ENCODE peak calls at places on chromosomes 1 and 21, in nine cellular contexts. One of them, this sample, is unnamed.

GRCh38 chr21:16046625-16047340 is 317.0 kb downstream of the USP25 start:
- DNase-seq in T-cell: no peak
- DNase-seq in C1 segment of cervical spinal cord: no peak
- DNase-seq in GDM1: no peak
- DNase-seq in ureter: no peak
- DNase-seq in myocyte: no peak
- DNase-seq in kidney glomerular epithelial cell: no peak
- DNase-seq in AG08396: no peak
- DNase-seq in mucosa of gallbladder: no peak
- DNase-seq in this sample: peak

GRCh38 chr1:41416552-41417334 is 55.5 kb downstream of the FOXO6 start:
- DNase-seq in GDM1: peak
- DNase-seq in myocyte: peak
- DNase-seq in T-cell: peak
- DNase-seq in kidney glomerular epithelial cell: peak
- DNase-seq in C1 segment of cervical spinal cord: peak
- DNase-seq in mucosa of gallbladder: peak
- DNase-seq in ureter: peak
- DNase-seq in AG08396: peak
- DNase-seq in this sample: peak

GRCh38 chr1:10738125-10738746 is 58.2 kb downstream of the CASZ1 start:
- DNase-seq in mucosa of gallbladder: peak
- DNase-seq in ureter: no peak
- DNase-seq in GDM1: no peak
- DNase-seq in AG08396: no peak
- DNase-seq in T-cell: no peak
- DNase-seq in C1 segment of cervical spinal cord: no peak
- DNase-seq in myocyte: no peak
- DNase-seq in kidney glomerular epithelial cell: no peak
- DNase-seq in this sample: no peak

GRCh38 chr1:210330279-210330866 is 1.7 kb downstream of the HHAT start:
- DNase-seq in myocyte: no peak
- DNase-seq in T-cell: no peak
- DNase-seq in AG08396: no peak
- DNase-seq in GDM1: no peak
- DNase-seq in mucosa of gallbladder: peak
- DNase-seq in kidney glomerular epithelial cell: no peak
- DNase-seq in ureter: no peak
- DNase-seq in C1 segment of cervical spinal cord: no peak
- DNase-seq in this sample: peak

GRCh38 chr1:1235016-1235744 is 3.1 kb downstream of the B3GALT6 start:
- DNase-seq in C1 segment of cervical spinal cord: no peak
- DNase-seq in kidney glomerular epithelial cell: no peak
- DNase-seq in AG08396: no peak
- DNase-seq in myocyte: no peak
- DNase-seq in GDM1: no peak
- DNase-seq in ureter: no peak
- DNase-seq in T-cell: no peak
- DNase-seq in mucosa of gallbladder: no peak
- DNase-seq in this sample: no peak

GRCh38 chr1:45894921-45895320 is 91.5 kb downstream of the MAST2 start:
- DNase-seq in ureter: no peak
- DNase-seq in mucosa of gallbladder: no peak
- DNase-seq in T-cell: no peak
- DNase-seq in AG08396: no peak
- DNase-seq in C1 segment of cervical spinal cord: no peak
- DNase-seq in GDM1: no peak
- DNase-seq in myocyte: no peak
- DNase-seq in kidney glomerular epithelial cell: no peak
- DNase-seq in this sample: no peak

GRCh38 chr1:107141491-107142369 is 891 bp downstream of the NTNG1 start:
- DNase-seq in C1 segment of cervical spinal cord: peak
- DNase-seq in T-cell: no peak
- DNase-seq in mucosa of gallbladder: no peak
- DNase-seq in myocyte: peak
- DNase-seq in ureter: no peak
- DNase-seq in kidney glomerular epithelial cell: peak
- DNase-seq in AG08396: peak
- DNase-seq in GDM1: no peak
- DNase-seq in this sample: peak

GRCh38 chr1:207089627-207090265 is 1.1 kb downstream of the C4BPB start:
- DNase-seq in myocyte: no peak
- DNase-seq in kidney glomerular epithelial cell: no peak
- DNase-seq in C1 segment of cervical spinal cord: no peak
- DNase-seq in ureter: no peak
- DNase-seq in GDM1: no peak
- DNase-seq in AG08396: no peak
- DNase-seq in T-cell: no peak
- DNase-seq in mucosa of gallbladder: no peak
- DNase-seq in this sample: no peak

GRCh38 chr1:46334030-46334384 is 6.6 kb upstream of the NSUN4 start:
- DNase-seq in AG08396: no peak
- DNase-seq in kidney glomerular epithelial cell: no peak
- DNase-seq in GDM1: no peak
- DNase-seq in ureter: no peak
- DNase-seq in T-cell: no peak
- DNase-seq in mucosa of gallbladder: no peak
- DNase-seq in myocyte: no peak
- DNase-seq in C1 segment of cervical spinal cord: no peak
- DNase-seq in this sample: no peak

GRCh38 chr1:27630859-27631491 is 4.0 kb downstream of the FGR start:
- DNase-seq in T-cell: no peak
- DNase-seq in mucosa of gallbladder: no peak
- DNase-seq in myocyte: no peak
- DNase-seq in GDM1: no peak
- DNase-seq in kidney glomerular epithelial cell: no peak
- DNase-seq in ureter: no peak
- DNase-seq in C1 segment of cervical spinal cord: no peak
- DNase-seq in AG08396: no peak
- DNase-seq in this sample: no peak

GRCh38 chr1:85352055-85352454 is 75.6 kb upstream of the BCL10 start:
- DNase-seq in C1 segment of cervical spinal cord: no peak
- DNase-seq in T-cell: no peak
- DNase-seq in mucosa of gallbladder: no peak
- DNase-seq in ureter: no peak
- DNase-seq in kidney glomerular epithelial cell: no peak
- DNase-seq in myocyte: no peak
- DNase-seq in AG08396: no peak
- DNase-seq in GDM1: no peak
- DNase-seq in this sample: no peak

GRCh38 chr1:115323366-115324004 is 14.6 kb downstream of the NGF start:
- DNase-seq in ureter: no peak
- DNase-seq in myocyte: no peak
- DNase-seq in C1 segment of cervical spinal cord: no peak
- DNase-seq in kidney glomerular epithelial cell: no peak
- DNase-seq in mucosa of gallbladder: no peak
- DNase-seq in AG08396: no peak
- DNase-seq in GDM1: no peak
- DNase-seq in T-cell: no peak
- DNase-seq in this sample: peak

GRCh38 chr1:117036018-117036421 is 24.1 kb upstream of the TTF2 start:
- DNase-seq in kidney glomerular epithelial cell: peak
- DNase-seq in myocyte: no peak
- DNase-seq in mucosa of gallbladder: no peak
- DNase-seq in AG08396: no peak
- DNase-seq in ureter: no peak
- DNase-seq in C1 segment of cervical spinal cord: no peak
- DNase-seq in GDM1: no peak
- DNase-seq in T-cell: no peak
- DNase-seq in this sample: no peak

GRCh38 chr21:25179116-25179515 is 428.2 kb downstream of the MRPL39 start:
- DNase-seq in T-cell: no peak
- DNase-seq in mucosa of gallbladder: no peak
- DNase-seq in AG08396: peak
- DNase-seq in ureter: no peak
- DNase-seq in kidney glomerular epithelial cell: no peak
- DNase-seq in GDM1: no peak
- DNase-seq in myocyte: no peak
- DNase-seq in C1 segment of cervical spinal cord: no peak
- DNase-seq in this sample: peak

GRCh38 chr1:188715566-188715965 is 1762.1 kb downstream of the BRINP3 start:
- DNase-seq in AG08396: no peak
- DNase-seq in mucosa of gallbladder: no peak
- DNase-seq in ureter: no peak
- DNase-seq in T-cell: no peak
- DNase-seq in myocyte: no peak
- DNase-seq in kidney glomerular epithelial cell: no peak
- DNase-seq in GDM1: no peak
- DNase-seq in C1 segment of cervical spinal cord: no peak
- DNase-seq in this sample: peak

GRCh38 chr1:154176341-154176740 is 15.6 kb downstream of the TPM3 start:
- DNase-seq in GDM1: peak
- DNase-seq in C1 segment of cervical spinal cord: no peak
- DNase-seq in mucosa of gallbladder: peak
- DNase-seq in AG08396: peak
- DNase-seq in T-cell: no peak
- DNase-seq in kidney glomerular epithelial cell: peak
- DNase-seq in ureter: no peak
- DNase-seq in myocyte: peak
- DNase-seq in this sample: peak

GRCh38 chr1:23915470-23915869 is 2.3 kb upstream of the CNR2 start:
- DNase-seq in myocyte: no peak
- DNase-seq in ureter: no peak
- DNase-seq in mucosa of gallbladder: no peak
- DNase-seq in GDM1: no peak
- DNase-seq in C1 segment of cervical spinal cord: no peak
- DNase-seq in AG08396: no peak
- DNase-seq in kidney glomerular epithelial cell: no peak
- DNase-seq in T-cell: no peak
- DNase-seq in this sample: no peak

GRCh38 chr1:183285746-183286145 is 99.7 kb downstream of the LAMC2 start:
- DNase-seq in C1 segment of cervical spinal cord: no peak
- DNase-seq in mucosa of gallbladder: no peak
- DNase-seq in kidney glomerular epithelial cell: no peak
- DNase-seq in T-cell: no peak
- DNase-seq in AG08396: no peak
- DNase-seq in myocyte: no peak
- DNase-seq in GDM1: no peak
- DNase-seq in ureter: no peak
- DNase-seq in this sample: no peak

GRCh38 chr1:147091801-147092200 is 80.5 kb downstream of the PRKAB2 start:
- DNase-seq in myocyte: no peak
- DNase-seq in T-cell: no peak
- DNase-seq in AG08396: no peak
- DNase-seq in C1 segment of cervical spinal cord: no peak
- DNase-seq in mucosa of gallbladder: no peak
- DNase-seq in GDM1: no peak
- DNase-seq in ureter: no peak
- DNase-seq in kidney glomerular epithelial cell: no peak
- DNase-seq in this sample: no peak

GRCh38 chr1:176996455-176997090 is 167.9 kb downstream of the ASTN1 start:
- DNase-seq in kidney glomerular epithelial cell: peak
- DNase-seq in C1 segment of cervical spinal cord: no peak
- DNase-seq in T-cell: no peak
- DNase-seq in mucosa of gallbladder: no peak
- DNase-seq in myocyte: no peak
- DNase-seq in AG08396: no peak
- DNase-seq in ureter: no peak
- DNase-seq in GDM1: no peak
- DNase-seq in this sample: no peak

GRCh38 chr1:3734602-3735001 is 17.6 kb upstream of the CCDC27 start:
- DNase-seq in myocyte: no peak
- DNase-seq in ureter: no peak
- DNase-seq in kidney glomerular epithelial cell: no peak
- DNase-seq in AG08396: no peak
- DNase-seq in T-cell: no peak
- DNase-seq in GDM1: no peak
- DNase-seq in mucosa of gallbladder: no peak
- DNase-seq in C1 segment of cervical spinal cord: no peak
- DNase-seq in this sample: no peak

GRCh38 chr21:38622081-38622826 is 124.0 kb upstream of the ERG start:
- DNase-seq in AG08396: no peak
- DNase-seq in T-cell: no peak
- DNase-seq in kidney glomerular epithelial cell: no peak
- DNase-seq in C1 segment of cervical spinal cord: no peak
- DNase-seq in ureter: no peak
- DNase-seq in myocyte: no peak
- DNase-seq in mucosa of gallbladder: no peak
- DNase-seq in GDM1: no peak
- DNase-seq in this sample: no peak

GRCh38 chr1:229341811-229342304 is 989 bp downstream of the CCSAP start:
- DNase-seq in ureter: no peak
- DNase-seq in AG08396: no peak
- DNase-seq in kidney glomerular epithelial cell: no peak
- DNase-seq in GDM1: peak
- DNase-seq in C1 segment of cervical spinal cord: no peak
- DNase-seq in mucosa of gallbladder: no peak
- DNase-seq in myocyte: no peak
- DNase-seq in T-cell: no peak
- DNase-seq in this sample: peak

GRCh38 chr1:230072866-230073265 is 5.8 kb downstream of the GALNT2 start:
- DNase-seq in kidney glomerular epithelial cell: no peak
- DNase-seq in myocyte: no peak
- DNase-seq in C1 segment of cervical spinal cord: no peak
- DNase-seq in AG08396: no peak
- DNase-seq in ureter: no peak
- DNase-seq in GDM1: no peak
- DNase-seq in T-cell: no peak
- DNase-seq in mucosa of gallbladder: no peak
- DNase-seq in this sample: no peak

GRCh38 chr1:38068220-38068979 is 21.8 kb upstream of the POU3F1 start:
- DNase-seq in T-cell: no peak
- DNase-seq in GDM1: no peak
- DNase-seq in mucosa of gallbladder: no peak
- DNase-seq in AG08396: no peak
- DNase-seq in C1 segment of cervical spinal cord: no peak
- DNase-seq in myocyte: no peak
- DNase-seq in ureter: no peak
- DNase-seq in kidney glomerular epithelial cell: no peak
- DNase-seq in this sample: no peak

GRCh38 chr1:156502749-156503671 is 2.4 kb upstream of the MEF2D start:
- DNase-seq in ureter: peak
- DNase-seq in GDM1: peak
- DNase-seq in AG08396: peak
- DNase-seq in T-cell: no peak
- DNase-seq in C1 segment of cervical spinal cord: no peak
- DNase-seq in myocyte: peak
- DNase-seq in mucosa of gallbladder: peak
- DNase-seq in kidney glomerular epithelial cell: peak
- DNase-seq in this sample: peak

GRCh38 chr1:32695098-32695904 is 7.3 kb downstream of the SYNC start:
- DNase-seq in mucosa of gallbladder: peak
- DNase-seq in AG08396: peak
- DNase-seq in myocyte: peak
- DNase-seq in GDM1: no peak
- DNase-seq in T-cell: no peak
- DNase-seq in C1 segment of cervical spinal cord: no peak
- DNase-seq in kidney glomerular epithelial cell: no peak
- DNase-seq in ureter: peak
- DNase-seq in this sample: no peak

GRCh38 chr1:1455366-1455884 is 5.9 kb downstream of the ATAD3C start:
- DNase-seq in C1 segment of cervical spinal cord: no peak
- DNase-seq in GDM1: no peak
- DNase-seq in ureter: no peak
- DNase-seq in T-cell: no peak
- DNase-seq in kidney glomerular epithelial cell: no peak
- DNase-seq in AG08396: no peak
- DNase-seq in myocyte: no peak
- DNase-seq in mucosa of gallbladder: no peak
- DNase-seq in this sample: no peak

GRCh38 chr1:47782414-47783165 is 214.6 kb downstream of the TRABD2B start:
- DNase-seq in myocyte: no peak
- DNase-seq in kidney glomerular epithelial cell: no peak
- DNase-seq in mucosa of gallbladder: no peak
- DNase-seq in T-cell: no peak
- DNase-seq in GDM1: no peak
- DNase-seq in C1 segment of cervical spinal cord: no peak
- DNase-seq in ureter: no peak
- DNase-seq in AG08396: no peak
- DNase-seq in this sample: no peak

GRCh38 chr1:30197616-30197934 is 525.8 kb downstream of the MATN1 start:
- DNase-seq in T-cell: no peak
- DNase-seq in myocyte: no peak
- DNase-seq in GDM1: no peak
- DNase-seq in AG08396: no peak
- DNase-seq in kidney glomerular epithelial cell: no peak
- DNase-seq in ureter: no peak
- DNase-seq in C1 segment of cervical spinal cord: no peak
- DNase-seq in mucosa of gallbladder: no peak
- DNase-seq in this sample: no peak